ENCODE peak calls at places on chromosome 15, in four cellular contexts. One of them, this sample, is unnamed.

GRCh38 chr15:45199136-45199810 is 11.5 kb upstream of the SHF start:
- DNase-seq in neural progenitor cell: peak; percentile 57
- DNase-seq in kidney: peak; percentile 84
- DNase-seq in adrenal gland: peak; percentile 40
- DNase-seq in this sample: peak; percentile 47

GRCh38 chr15:34790121-34790520 is 5.2 kb downstream of the ACTC1 start:
- DNase-seq in adrenal gland: no peak
- DNase-seq in neural progenitor cell: no peak
- DNase-seq in kidney: no peak
- DNase-seq in this sample: no peak

GRCh38 chr15:92617197-92618037 is 38.2 kb downstream of the FAM174B start:
- DNase-seq in adrenal gland: no peak
- DNase-seq in neural progenitor cell: peak; percentile 31
- DNase-seq in kidney: no peak
- DNase-seq in this sample: peak; percentile 71

GRCh38 chr15:98865397-98866339 is 141.9 kb downstream of the PGPEP1L start:
- DNase-seq in neural progenitor cell: no peak
- DNase-seq in adrenal gland: peak; percentile 78
- DNase-seq in kidney: peak; percentile 93
- DNase-seq in this sample: peak; percentile 79

GRCh38 chr15:78551902-78552301 is 11.7 kb downstream of the PSMA4 start:
- DNase-seq in neural progenitor cell: no peak
- DNase-seq in kidney: no peak
- DNase-seq in adrenal gland: no peak
- DNase-seq in this sample: no peak

GRCh38 chr15:51103330-51103729 is 8.6 kb upstream of the TNFAIP8L3 start:
- DNase-seq in kidney: no peak
- DNase-seq in neural progenitor cell: no peak
- DNase-seq in adrenal gland: no peak
- DNase-seq in this sample: no peak

GRCh38 chr15:62125763-62126162 is 39.3 kb downstream of the C2CD4B start:
- DNase-seq in adrenal gland: no peak
- DNase-seq in neural progenitor cell: no peak
- DNase-seq in kidney: no peak
- DNase-seq in this sample: peak; percentile 50

GRCh38 chr15:98699591-98700424 is 51.5 kb downstream of the IGF1R start:
- DNase-seq in adrenal gland: no peak
- DNase-seq in kidney: no peak
- DNase-seq in neural progenitor cell: no peak
- DNase-seq in this sample: no peak

GRCh38 chr15:90851114-90851513 is 17.3 kb upstream of the FURIN start:
- DNase-seq in kidney: no peak
- DNase-seq in adrenal gland: no peak
- DNase-seq in neural progenitor cell: no peak
- DNase-seq in this sample: no peak

GRCh38 chr15:36407647-36408046 is 171.8 kb upstream of the CDIN1 start:
- DNase-seq in neural progenitor cell: no peak
- DNase-seq in kidney: no peak
- DNase-seq in adrenal gland: no peak
- DNase-seq in this sample: no peak

GRCh38 chr15:42171122-42171521 is 14.7 kb upstream of the PLA2G4F start:
- DNase-seq in kidney: no peak
- DNase-seq in adrenal gland: no peak
- DNase-seq in neural progenitor cell: no peak
- DNase-seq in this sample: no peak

GRCh38 chr15:52021128-52021671 is 2.2 kb downstream of the MAPK6 start:
- DNase-seq in neural progenitor cell: peak; percentile 24
- DNase-seq in adrenal gland: peak; percentile 60
- DNase-seq in kidney: no peak
- DNase-seq in this sample: peak; percentile 47

GRCh38 chr15:62122249-62122648 is 42.8 kb downstream of the C2CD4B start:
- DNase-seq in kidney: no peak
- DNase-seq in adrenal gland: no peak
- DNase-seq in neural progenitor cell: no peak
- DNase-seq in this sample: no peak

GRCh38 chr15:45555914-45556608 is 31.1 kb upstream of the BLOC1S6 start:
- DNase-seq in adrenal gland: no peak
- DNase-seq in kidney: no peak
- DNase-seq in neural progenitor cell: no peak
- DNase-seq in this sample: no peak

GRCh38 chr15:35545316-35545824 is 595 bp downstream of the DPH6 start:
- DNase-seq in neural progenitor cell: no peak
- DNase-seq in kidney: peak; percentile 85
- DNase-seq in adrenal gland: peak; percentile 62
- DNase-seq in this sample: peak; percentile 47

GRCh38 chr15:69468241-69469121 is 15.9 kb downstream of the RPLP1 start:
- DNase-seq in kidney: peak; percentile 85
- DNase-seq in adrenal gland: peak; percentile 24
- DNase-seq in neural progenitor cell: no peak
- DNase-seq in this sample: peak; percentile 61

GRCh38 chr15:79031201-79031600 is 59.4 kb downstream of the RASGRF1 start:
- DNase-seq in adrenal gland: no peak
- DNase-seq in kidney: peak; percentile 65
- DNase-seq in neural progenitor cell: no peak
- DNase-seq in this sample: no peak

GRCh38 chr15:99447497-99448371 is 118.0 kb upstream of the MEF2A start:
- DNase-seq in neural progenitor cell: no peak
- DNase-seq in kidney: peak; percentile 73
- DNase-seq in adrenal gland: peak; percentile 17
- DNase-seq in this sample: no peak

GRCh38 chr15:69568621-69569020 is 116.0 kb downstream of the RPLP1 start:
- DNase-seq in adrenal gland: peak; percentile 39
- DNase-seq in neural progenitor cell: no peak
- DNase-seq in kidney: no peak
- DNase-seq in this sample: no peak

GRCh38 chr15:45759910-45760309 is 125.1 kb downstream of the SQOR start:
- DNase-seq in kidney: no peak
- DNase-seq in adrenal gland: no peak
- DNase-seq in neural progenitor cell: peak; percentile 70
- DNase-seq in this sample: no peak

GRCh38 chr15:91627473-91628309 is 225.8 kb upstream of the SLCO3A1 start:
- DNase-seq in kidney: no peak
- DNase-seq in adrenal gland: peak; percentile 67
- DNase-seq in neural progenitor cell: no peak
- DNase-seq in this sample: peak; percentile 11

GRCh38 chr15:36589971-36590370 is 10.5 kb downstream of the CDIN1 start:
- DNase-seq in neural progenitor cell: no peak
- DNase-seq in kidney: no peak
- DNase-seq in adrenal gland: no peak
- DNase-seq in this sample: no peak

GRCh38 chr15:98138910-98139309 is 178.4 kb downstream of the ARRDC4 start:
- DNase-seq in neural progenitor cell: no peak
- DNase-seq in kidney: no peak
- DNase-seq in adrenal gland: no peak
- DNase-seq in this sample: no peak

GRCh38 chr15:77040673-77041072 is 30.2 kb downstream of the TSPAN3 start:
- DNase-seq in kidney: no peak
- DNase-seq in neural progenitor cell: no peak
- DNase-seq in adrenal gland: no peak
- DNase-seq in this sample: no peak

GRCh38 chr15:31554261-31554660 is 227.6 kb downstream of the KLF13 start:
- DNase-seq in adrenal gland: peak; percentile 47
- DNase-seq in kidney: peak; percentile 81
- DNase-seq in neural progenitor cell: no peak
- DNase-seq in this sample: no peak

GRCh38 chr15:32819406-32819930 is 101.7 kb downstream of the GREM1 start:
- DNase-seq in neural progenitor cell: no peak
- DNase-seq in kidney: no peak
- DNase-seq in adrenal gland: no peak
- DNase-seq in this sample: no peak
- H3K27ac ChIP-seq in neural progenitor cell: no peak overlapping the region
- H3K27ac ChIP-seq in kidney: no peak overlapping the region
- H3K27ac ChIP-seq in adrenal gland: no peak overlapping the region
- H3K27ac ChIP-seq in this sample: no peak overlapping the region

GRCh38 chr15:64683378-64683777 is 92.0 kb downstream of the RBPMS2 start:
- DNase-seq in kidney: no peak
- DNase-seq in neural progenitor cell: no peak
- DNase-seq in adrenal gland: no peak
- DNase-seq in this sample: no peak

GRCh38 chr15:64687167-64688085 is 88.0 kb downstream of the RBPMS2 start:
- DNase-seq in neural progenitor cell: no peak
- DNase-seq in kidney: no peak
- DNase-seq in adrenal gland: peak; percentile 52
- DNase-seq in this sample: no peak

GRCh38 chr15:64686130-64686735 is 89.2 kb downstream of the RBPMS2 start:
- DNase-seq in neural progenitor cell: peak; percentile 73
- DNase-seq in adrenal gland: no peak
- DNase-seq in kidney: no peak
- DNase-seq in this sample: no peak

GRCh38 chr15:64688179-64688578 is 87.2 kb downstream of the RBPMS2 start:
- DNase-seq in neural progenitor cell: no peak
- DNase-seq in adrenal gland: no peak
- DNase-seq in kidney: no peak
- DNase-seq in this sample: no peak

DNA sequence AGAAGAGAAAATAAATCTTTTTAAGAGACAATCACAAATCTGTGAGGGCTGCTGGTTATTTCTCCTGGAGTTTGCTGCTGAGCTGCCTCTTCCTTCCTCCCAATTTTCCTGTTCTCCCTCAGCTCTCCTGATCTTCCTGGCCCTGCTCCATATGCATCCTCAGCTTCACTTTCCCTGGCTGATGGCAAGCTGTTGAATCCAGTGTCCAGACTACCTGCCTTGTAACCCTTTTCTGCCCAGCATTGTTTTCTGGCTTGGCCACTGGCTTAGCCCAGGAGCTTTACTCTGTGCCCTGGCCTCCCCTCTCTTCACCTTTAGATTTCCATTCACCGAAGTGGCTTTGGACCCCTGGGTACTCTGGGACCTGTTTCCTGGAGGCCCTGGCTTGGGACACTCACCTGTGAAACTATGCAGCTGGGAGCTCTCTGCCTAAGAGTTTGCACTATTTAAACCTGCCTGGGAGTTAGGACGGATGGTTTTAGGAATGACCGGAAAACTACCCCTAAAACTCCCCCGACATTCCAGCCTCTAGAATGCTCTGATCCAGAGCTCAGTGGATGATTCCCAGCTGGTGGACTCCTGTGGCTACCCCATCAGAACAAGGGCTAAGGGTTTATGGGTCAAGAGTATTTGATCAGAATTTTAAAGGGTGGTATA is 90.0 kb downstream of the RBPMS2 start:
- DNase-seq in adrenal gland: no peak
- DNase-seq in neural progenitor cell: no peak
- DNase-seq in kidney: no peak
- DNase-seq in this sample: no peak
- H3K27ac ChIP-seq in adrenal gland: no peak overlapping the region
- H3K27ac ChIP-seq in neural progenitor cell: peak overlapping the region; percentile 31
- H3K27ac ChIP-seq in kidney: no peak overlapping the region
- H3K27ac ChIP-seq in this sample: no peak overlapping the region

DNA sequence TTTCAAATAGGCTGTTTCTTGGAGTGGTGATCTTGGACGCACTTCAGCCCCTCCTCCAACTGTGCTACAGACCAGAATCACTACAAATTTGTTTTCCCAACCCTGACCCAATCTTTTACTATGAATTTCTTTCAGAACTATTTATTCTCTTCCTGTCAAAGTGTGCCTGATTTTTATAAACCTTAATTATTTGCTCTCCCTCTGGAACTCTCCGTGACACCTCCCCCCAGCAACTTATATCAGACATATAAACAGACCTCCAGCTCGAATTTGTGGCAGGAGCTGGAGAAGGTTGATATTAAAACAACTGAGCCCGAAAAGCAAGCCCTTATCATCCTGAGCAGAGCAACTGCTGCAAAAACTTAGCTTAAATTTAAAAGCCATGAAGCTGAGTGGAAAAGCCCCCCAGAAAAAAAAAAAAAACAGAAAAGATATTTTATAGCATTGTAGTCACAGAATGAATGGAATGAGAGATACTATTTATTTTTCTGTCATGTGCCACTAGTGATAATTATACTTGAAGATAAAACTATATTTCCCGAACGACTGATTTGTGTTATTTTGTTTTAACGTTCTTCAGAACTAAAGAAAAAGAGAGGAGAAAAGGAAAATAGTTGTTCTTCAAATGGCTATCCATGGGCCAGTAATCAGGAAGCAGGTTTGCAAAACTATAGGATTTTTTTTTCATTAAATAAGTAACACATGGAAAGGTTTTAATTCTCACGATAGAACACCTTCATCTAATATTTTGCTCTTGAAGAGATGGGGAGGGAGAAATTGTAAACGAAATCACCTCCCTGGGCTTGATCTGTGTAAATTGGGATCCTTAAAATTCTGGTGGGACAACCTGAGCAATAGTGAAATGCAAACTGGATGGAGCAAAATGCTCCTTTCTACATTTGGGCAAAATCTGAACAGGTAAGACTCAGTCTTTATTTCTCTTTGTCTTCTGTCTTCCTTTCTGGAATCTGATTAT is 80.8 kb downstream of the NR2F2 start:
- DNase-seq in adrenal gland: no peak
- DNase-seq in kidney: no peak
- DNase-seq in neural progenitor cell: no peak
- DNase-seq in this sample: no peak
- H3K27ac ChIP-seq in adrenal gland: no peak overlapping the region
- H3K27ac ChIP-seq in kidney: no peak overlapping the region
- H3K27ac ChIP-seq in neural progenitor cell: no peak overlapping the region
- H3K27ac ChIP-seq in this sample: no peak overlapping the region

GRCh38 chr15:89301304-89302089 is 33.1 kb downstream of the POLG start:
- DNase-seq in kidney: no peak
- DNase-seq in neural progenitor cell: no peak
- DNase-seq in adrenal gland: no peak
- DNase-seq in this sample: no peak

GRCh38 chr15:89307791-89308190 is 26.8 kb downstream of the POLG start:
- DNase-seq in neural progenitor cell: no peak
- DNase-seq in kidney: no peak
- DNase-seq in adrenal gland: no peak
- DNase-seq in this sample: no peak

GRCh38 chr15:89303986-89304385 is 30.6 kb downstream of the POLG start:
- DNase-seq in neural progenitor cell: no peak
- DNase-seq in adrenal gland: no peak
- DNase-seq in kidney: no peak
- DNase-seq in this sample: no peak

GRCh38 chr15:89305395-89305794 is 29.2 kb downstream of the POLG start:
- DNase-seq in neural progenitor cell: no peak
- DNase-seq in adrenal gland: no peak
- DNase-seq in kidney: no peak
- DNase-seq in this sample: no peak

DNA sequence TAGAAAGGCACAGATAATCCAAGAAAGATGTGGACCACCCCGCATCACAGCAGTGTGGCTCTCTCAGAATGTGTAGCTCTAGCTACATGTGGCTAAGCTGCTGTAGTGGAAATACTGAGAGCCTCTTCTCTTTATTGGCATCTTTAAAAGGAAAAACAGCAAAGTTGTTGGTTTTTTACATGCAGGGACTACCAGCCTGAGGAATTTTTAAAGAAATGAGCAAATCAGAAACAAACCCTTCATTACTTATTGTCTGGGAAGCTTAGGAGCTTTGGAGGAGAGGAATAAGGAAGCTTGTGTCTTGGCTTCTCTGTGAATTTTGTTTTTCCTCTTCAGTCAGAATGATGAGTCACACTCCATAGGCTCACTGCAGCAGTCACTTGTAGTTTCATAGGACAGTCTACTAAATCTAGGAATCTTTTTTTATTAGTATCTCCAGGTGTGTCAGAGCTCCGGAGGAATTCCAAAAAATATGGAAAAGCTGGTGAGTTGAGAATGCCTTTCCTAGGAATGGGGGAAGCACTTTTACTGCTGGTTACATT is 27.5 kb downstream of the POLG start:
- DNase-seq in neural progenitor cell: no peak
- DNase-seq in kidney: no peak
- DNase-seq in adrenal gland: no peak
- DNase-seq in this sample: no peak
- H3K27ac ChIP-seq in neural progenitor cell: no peak overlapping the region
- H3K27ac ChIP-seq in kidney: no peak overlapping the region
- H3K27ac ChIP-seq in adrenal gland: no peak overlapping the region
- H3K27ac ChIP-seq in this sample: no peak overlapping the region